ENCODE peak calls at places on chromosomes 7 and 10, in four cellular contexts. K, W, R and U are unnamed samples.

GRCh38 chr10:113960617-113961260 is 82.9 kb upstream of the ADRB1 start:
- DNase-seq in K (no peak), W (no peak), R (peak), U (no peak)

GRCh38 chr10:86310702-86311101 is 55.9 kb downstream of the GRID1 start:
- DNase-seq in K (no peak), W (no peak), R (no peak), U (no peak)

GRCh38 chr10:77392851-77393250 is 244.8 kb downstream of the KCNMA1 start:
- DNase-seq in K (no peak), W (no peak), R (no peak), U (no peak)

GRCh38 chr7:43430412-43430811 is 152.5 kb upstream of the STK17A start:
- DNase-seq in K (no peak), W (no peak), R (no peak), U (no peak)

GRCh38 chr10:132461103-132461682 is 64.2 kb downstream of the PWWP2B start:
- DNase-seq in K (no peak), W (no peak), R (no peak), U (no peak)

GRCh38 chr7:47404005-47404404 is 177.9 kb downstream of the TNS3 start:
- DNase-seq in K (no peak), W (no peak), R (no peak), U (no peak)

GRCh38 chr10:98349508-98349922 is 65.5 kb downstream of the PYROXD2 start:
- DNase-seq in K (no peak), W (no peak), R (no peak), U (no peak)

GRCh38 chr7:18356195-18356645 is 139.3 kb upstream of the HDAC9 start:
- DNase-seq in K (no peak), W (peak), R (peak), U (no peak)

GRCh38 chr10:30805061-30805460 is 175.5 kb upstream of the LYZL2 start:
- DNase-seq in K (no peak), W (no peak), R (no peak), U (no peak)

GRCh38 chr10:30804478-30805055 is 175.0 kb upstream of the LYZL2 start:
- DNase-seq in K (no peak), W (no peak), R (no peak), U (no peak)

GRCh38 chr10:30806824-30807223 is 177.3 kb upstream of the LYZL2 start:
- DNase-seq in K (no peak), W (no peak), R (no peak), U (no peak)

GRCh38 chr10:30803058-30803457 is 173.5 kb upstream of the LYZL2 start:
- DNase-seq in K (no peak), W (no peak), R (no peak), U (no peak)

DNA sequence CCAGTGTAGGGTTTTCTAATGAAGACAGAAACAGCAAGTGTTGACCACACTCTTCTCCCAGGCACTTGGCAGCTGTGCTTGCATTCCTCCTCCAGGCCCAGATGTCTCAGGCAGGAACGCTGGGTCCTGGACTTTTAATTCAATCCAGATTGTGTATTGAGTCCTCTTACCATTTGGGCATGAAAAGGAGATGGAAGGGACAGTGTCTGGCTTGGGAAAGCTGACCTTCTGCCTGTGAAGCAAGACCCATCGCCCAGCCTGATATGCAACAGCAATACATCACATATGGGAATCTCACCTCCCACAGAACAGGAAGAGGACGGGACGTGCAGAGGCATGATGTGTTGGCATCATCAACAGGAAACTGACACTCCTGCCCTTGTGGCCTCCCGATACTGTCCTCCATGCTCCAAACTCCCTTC is 174.4 kb upstream of the LYZL2 start:
- DNase-seq in K (no peak), W (no peak), R (no peak), U (no peak)
- TF ChIP-seq SP1 in K (no peak), W (no peak), R (no peak), U (no peak)

DNA sequence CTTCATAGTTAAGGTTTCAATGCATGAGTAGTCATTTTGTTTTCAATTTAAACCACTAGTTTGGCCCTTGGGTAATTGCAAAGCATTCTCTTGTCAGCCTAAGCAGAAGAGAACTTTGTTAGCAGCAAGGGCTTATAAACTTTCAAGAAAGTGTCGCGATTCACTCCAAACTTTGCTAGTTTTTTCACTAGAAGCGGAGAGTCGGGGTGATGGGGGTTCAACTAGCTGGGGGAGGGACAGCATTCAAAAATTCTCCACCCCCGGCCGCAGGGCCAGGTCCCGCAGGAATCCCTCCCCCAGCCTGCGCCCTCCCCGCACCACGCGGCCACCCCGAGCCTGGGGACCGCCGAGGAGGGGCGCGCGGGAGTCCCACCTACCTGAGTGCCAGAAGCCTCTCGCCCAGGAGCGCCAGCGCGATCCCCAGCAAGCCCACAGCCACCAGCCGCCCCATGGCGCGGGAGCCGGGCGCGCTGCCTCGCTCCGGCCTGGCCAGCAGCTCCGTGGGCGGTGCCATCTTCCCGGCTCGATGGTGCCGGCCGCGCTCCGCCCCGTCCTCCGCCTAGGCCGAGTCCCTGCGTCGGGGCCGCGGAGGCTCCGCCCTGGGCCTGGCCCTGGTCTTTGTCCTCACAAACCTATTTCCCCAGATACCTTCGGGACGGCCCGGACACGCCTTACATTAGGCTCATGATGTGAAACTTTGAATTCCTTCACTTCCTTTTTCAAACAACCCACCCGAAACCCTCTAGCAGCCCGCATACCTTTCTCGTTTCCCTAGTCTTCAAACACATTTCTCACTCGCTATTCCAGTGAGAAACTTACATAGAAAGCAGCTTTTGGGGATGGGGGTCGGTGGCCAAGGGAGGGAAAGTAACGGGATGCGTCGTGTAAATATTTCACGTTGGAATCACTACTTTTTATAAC is at the start of gene PON2:
- DNase-seq in K (peak), W (peak), R (peak), U (peak)
- TF ChIP-seq CBX5 in K (no peak), W (no peak), R (no peak), U (no peak)

GRCh38 chr10:125009580-125010235 is 67.8 kb downstream of the ZRANB1 start:
- DNase-seq in K (no peak), W (no peak), R (no peak), U (no peak)
- TF ChIP-seq SP1 in K (no peak), W (no peak), R (no peak), U (no peak)

GRCh38 chr7:148330124-148330818 is 260.3 kb upstream of the C7orf33 start:
- DNase-seq in K (no peak), W (no peak), R (no peak), U (no peak)
- TF ChIP-seq CBX5 in K (no peak), W (no peak), R (no peak), U (no peak)

GRCh38 chr7:4239991-4240812 is 441.9 kb upstream of the FOXK1 start:
- DNase-seq in K (no peak), W (no peak), R (peak), U (no peak)

GRCh38 chr7:4242706-4243105 is 439.4 kb upstream of the FOXK1 start:
- DNase-seq in K (no peak), W (no peak), R (no peak), U (no peak)

GRCh38 chr7:4238861-4239260 is 443.2 kb upstream of the FOXK1 start:
- DNase-seq in K (no peak), W (no peak), R (no peak), U (no peak)

GRCh38 chr7:4241791-4242190 is 440.3 kb upstream of the FOXK1 start:
- DNase-seq in K (peak), W (peak), R (no peak), U (no peak)

DNA sequence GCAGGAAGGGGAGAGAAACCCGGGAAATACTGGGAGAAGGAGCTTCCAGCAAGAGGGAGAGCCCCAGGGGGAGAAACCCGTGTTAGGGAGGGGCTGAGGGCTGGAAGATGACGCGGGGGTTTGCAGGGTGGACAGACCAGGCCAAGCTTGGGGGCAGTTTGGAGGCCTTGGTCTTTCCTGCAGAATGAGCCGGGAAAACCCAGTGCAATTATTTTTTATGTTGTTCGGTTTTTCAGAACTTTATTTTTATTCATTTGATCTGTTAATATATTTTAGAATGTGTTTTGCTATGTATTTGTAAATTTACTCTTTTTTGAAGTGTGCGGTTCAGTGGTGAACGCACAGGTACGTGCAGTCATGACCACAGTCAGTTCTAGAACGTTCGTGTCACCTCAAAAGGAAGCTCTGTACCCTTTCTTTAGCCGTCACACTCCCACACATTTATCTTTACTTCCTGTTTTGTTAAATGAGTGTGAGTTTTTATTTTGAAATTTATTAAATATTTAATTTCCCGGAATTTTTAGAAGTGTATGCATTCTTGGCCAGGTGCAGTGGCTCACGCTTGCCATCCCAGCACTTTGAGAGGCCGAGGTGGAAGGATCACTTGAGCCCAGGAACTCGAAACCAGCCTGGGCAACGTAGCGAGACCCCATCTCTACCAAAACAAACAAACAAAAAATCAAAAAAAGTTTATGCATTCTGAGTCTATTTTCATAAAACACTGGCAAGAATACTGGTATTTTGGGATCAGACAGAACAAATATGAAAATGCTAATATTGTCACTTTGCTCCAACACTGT is 441.1 kb upstream of the FOXK1 start:
- DNase-seq in K (no peak), W (no peak), R (no peak), U (no peak)
- TF ChIP-seq SP1 in K (no peak), W (no peak), R (no peak), U (no peak)

GRCh38 chr7:16891338-16891737 is 9.6 kb upstream of the AGR3 start:
- DNase-seq in K (no peak), W (no peak), R (peak), U (peak)
- TF ChIP-seq CBX5 in K (no peak), W (no peak), R (no peak), U (no peak)